ENCODE peak calls at places on chromosomes 6 and 20, in eight cellular contexts. D is ureter; P is NB4; Z is T-helper 9 cell; X is NCI-H1694; Y is stimulated activated CD4-positive, alpha-beta T cell treated with anti-CD3 and anti-CD28 coated beads, TNF-alpha, amount 100 ng/mL, for 48 hours; A is posterior cingulate gyrus; J is T47D. B is an unnamed sample.

GRCh38 chr20:9508696-9509178 is 5.7 kb upstream of the LAMP5 start:
- DNase-seq in X (no peak), A (no peak), J (no peak), Z (no peak), Y (no peak), D (no peak), P (no peak), B (no peak)

GRCh38 chr6:96156425-96156824 is 140.7 kb downstream of the FUT9 start:
- DNase-seq in D (no peak), Y (no peak), J (peak; percentile 39), P (no peak), A (no peak), Z (no peak), X (no peak), B (no peak)

GRCh38 chr6:138844203-138844602 is 48.3 kb downstream of the ECT2L start:
- DNase-seq in Y (no peak), D (no peak), X (peak; percentile 90), Z (no peak), J (no peak), A (no peak), P (no peak), B (no peak)

GRCh38 chr6:148212366-148212765 is 130.3 kb upstream of the SASH1 start:
- DNase-seq in J (no peak), Z (no peak), A (no peak), X (no peak), D (no peak), P (peak; percentile 7), Y (no peak), B (no peak)

GRCh38 chr6:46325561-46326525 is 155.1 kb upstream of the ENPP5 start:
- DNase-seq in D (no peak), Y (no peak), A (peak; percentile 79), Z (no peak), X (no peak), J (no peak), P (peak; percentile 6), B (no peak)

GRCh38 chr20:51799586-51799985 is 2.7 kb downstream of the SALL4 start:
- DNase-seq in Z (no peak), P (no peak), A (no peak), Y (no peak), J (no peak), D (no peak), X (no peak), B (no peak)

GRCh38 chr20:32980131-32980941 is 23.9 kb downstream of the SUN5 start:
- DNase-seq in P (no peak), J (no peak), X (peak; percentile 33), D (no peak), A (peak; percentile 75), Y (no peak), Z (no peak), B (no peak)

GRCh38 chr20:24917797-24918578 is 31.1 kb upstream of the CST7 start:
- DNase-seq in A (peak; percentile 77), D (peak; percentile 75), Y (peak; percentile 18), X (peak; percentile 62), Z (peak; percentile 33), P (peak; percentile 80), J (peak; percentile 73), B (no peak)

GRCh38 chr6:170134077-170135040 is 156.5 kb downstream of the DLL1 start:
- DNase-seq in D (peak; percentile 41), Z (no peak), J (no peak), P (no peak), Y (no peak), X (no peak), A (peak; percentile 20), B (no peak)